ENCODE peak calls at places on chromosome 20, in four cellular contexts. W, S, G and M are unnamed samples.

GRCh38 chr20:44159711-44160110 is 27.3 kb downstream of the JPH2 start:
- DNase-seq in W (no peak), S (no peak), G (no peak), M (no peak)

GRCh38 chr20:63215101-63216040 is 560 bp downstream of the YTHDF1 start:
- DNase-seq in W (peak), S (peak), G (peak), M (peak)

GRCh38 chr20:41005361-41005729 is 23.3 kb upstream of the TOP1 start:
- DNase-seq in W (peak), S (no peak), G (peak), M (peak)

GRCh38 chr20:37276494-37277252 is 12.8 kb upstream of the MANBAL start:
- DNase-seq in W (peak), S (peak), G (peak), M (peak)

GRCh38 chr20:17972121-17972520 is 3.3 kb downstream of the MGME1 start:
- DNase-seq in W (no peak), S (no peak), G (no peak), M (no peak)

GRCh38 chr20:19566226-19566960 is 191.7 kb upstream of the RIN2 start:
- DNase-seq in W (peak), S (no peak), G (no peak), M (no peak)

GRCh38 chr20:45114465-45115385 is at the start of gene WFDC5:
- DNase-seq in W (no peak), S (no peak), G (no peak), M (no peak)

GRCh38 chr20:63224272-63225081 is 8.5 kb upstream of the YTHDF1 start:
- DNase-seq in W (peak), S (no peak), G (peak), M (no peak)

GRCh38 chr20:48716086-48716485 is 111.7 kb downstream of the PREX1 start:
- DNase-seq in W (no peak), S (peak), G (no peak), M (no peak)

GRCh38 chr20:35978041-35978513 is 9.7 kb downstream of the CNBD2 start:
- DNase-seq in W (peak), S (no peak), G (peak), M (peak)

GRCh38 chr20:36969478-36970186 is 18.1 kb upstream of the SAMHD1 start:
- DNase-seq in W (no peak), S (no peak), G (no peak), M (no peak)

GRCh38 chr20:16580127-16580526 is 6.9 kb upstream of the KIF16B start:
- DNase-seq in W (peak), S (no peak), G (peak), M (peak)

GRCh38 chr20:38113401-38114325 is 51.4 kb downstream of the TGM2 start:
- DNase-seq in W (no peak), S (peak), G (no peak), M (no peak)

GRCh38 chr20:59589051-59589450 is 15.3 kb upstream of the PHACTR3 start:
- DNase-seq in W (no peak), S (no peak), G (no peak), M (no peak)

GRCh38 chr20:49112596-49113274 is 66.6 kb downstream of the CSE1L start:
- DNase-seq in W (no peak), S (no peak), G (no peak), M (peak)

GRCh38 chr20:10510216-10510615 is 75.1 kb downstream of the SLX4IP start:
- DNase-seq in W (no peak), S (no peak), G (no peak), M (no peak)

GRCh38 chr20:31835977-31836852 is 9.2 kb downstream of the FOXS1 start:
- DNase-seq in W (peak), S (peak), G (peak), M (peak)

GRCh38 chr20:33796263-33796906 is 14.8 kb upstream of the CHMP4B start:
- DNase-seq in W (no peak), S (no peak), G (no peak), M (no peak)

GRCh38 chr20:31712564-31713311 is 9.9 kb downstream of the BCL2L1 start:
- DNase-seq in W (peak), S (no peak), G (peak), M (peak)

GRCh38 chr20:33793011-33793931 is 17.9 kb upstream of the CHMP4B start:
- DNase-seq in W (peak), S (no peak), G (peak), M (no peak)

GRCh38 chr20:10603378-10603777 is 70.4 kb downstream of the JAG1 start:
- DNase-seq in W (no peak), S (peak), G (no peak), M (no peak)

GRCh38 chr20:35312348-35312747 is 20.1 kb upstream of the FAM83C start:
- DNase-seq in W (peak), S (no peak), G (peak), M (peak)

GRCh38 chr20:43458422-43458924 is 777 bp downstream of the SRSF6 start:
- DNase-seq in W (no peak), S (no peak), G (peak), M (no peak)

GRCh38 chr20:33878583-33878982 is 67.4 kb downstream of the CHMP4B start:
- DNase-seq in W (no peak), S (peak), G (no peak), M (no peak)

GRCh38 chr20:4053071-4053470 is 37.7 kb upstream of the RNF24 start:
- DNase-seq in W (no peak), S (no peak), G (no peak), M (no peak)

GRCh38 chr20:5938456-5939029 is 11.8 kb downstream of the TRMT6 start:
- DNase-seq in W (no peak), S (no peak), G (no peak), M (no peak)

GRCh38 chr20:5931411-5931810 is 18.9 kb downstream of the TRMT6 start:
- DNase-seq in W (no peak), S (no peak), G (no peak), M (no peak)

GRCh38 chr20:5932796-5933195 is 17.5 kb downstream of the TRMT6 start:
- DNase-seq in W (no peak), S (no peak), G (no peak), M (no peak)

GRCh38 chr20:5935384-5935783 is 14.9 kb downstream of the TRMT6 start:
- DNase-seq in W (no peak), S (no peak), G (no peak), M (no peak)

GRCh38 chr20:5933802-5934436 is 16.4 kb downstream of the TRMT6 start:
- DNase-seq in W (no peak), S (peak), G (no peak), M (no peak)
- TF ChIP-seq CTCF in W (no peak), S (peak), G (no peak), M (no peak)

GRCh38 chr20:662289-663192 is 9.5 kb upstream of the SRXN1 start:
- DNase-seq in W (no peak), S (no peak), G (no peak), M (no peak)
- H3K4me3 ChIP-seq in W (no peak), S (no peak), G (no peak), M (no peak)

GRCh38 chr20:39880890-39881289 is 808.1 kb downstream of the MAFB start:
- DNase-seq in W (peak), S (peak), G (peak), M (peak)
- TF ChIP-seq CTCF in W (peak), S (peak), G (peak), M (peak)

GRCh38 chr20:57883761-57884160 is 173.9 kb upstream of the PMEPA1 start:
- DNase-seq in W (no peak), S (peak), G (no peak), M (no peak)
- H3K4me3 ChIP-seq in W (no peak), S (no peak), G (no peak), M (no peak)

GRCh38 chr20:22815206-22815551 is 219.9 kb upstream of the SSTR4 start:
- DNase-seq in W (no peak), S (no peak), G (no peak), M (no peak)

GRCh38 chr20:22814475-22815205 is 220.5 kb upstream of the SSTR4 start:
- DNase-seq in W (no peak), S (no peak), G (no peak), M (no peak)

GRCh38 chr20:22819134-22819533 is 216.0 kb upstream of the SSTR4 start:
- DNase-seq in W (no peak), S (no peak), G (no peak), M (no peak)

GRCh38 chr20:22816016-22816415 is 219.1 kb upstream of the SSTR4 start:
- DNase-seq in W (no peak), S (no peak), G (no peak), M (no peak)

DNA sequence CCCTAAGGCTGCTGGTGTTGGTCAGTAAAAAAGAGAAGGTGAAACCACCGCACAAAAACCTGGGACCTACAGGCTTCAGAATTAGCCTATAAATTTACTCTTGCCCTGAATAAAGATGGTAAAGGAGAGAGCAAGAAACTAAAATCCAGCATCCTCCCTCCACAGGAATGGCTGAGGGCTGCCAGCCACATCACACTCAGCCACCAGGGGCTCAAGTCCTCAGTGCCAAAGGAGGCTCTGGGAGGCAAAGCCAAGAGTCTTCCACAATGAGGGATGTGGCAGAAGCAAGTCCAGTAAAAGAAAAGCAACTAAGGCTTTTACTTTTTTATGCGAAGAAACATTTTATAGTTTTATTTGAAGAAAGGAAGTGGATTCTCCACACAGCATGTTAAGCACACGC is 219.5 kb upstream of the SSTR4 start:
- DNase-seq in W (no peak), S (no peak), G (no peak), M (no peak)
- TF ChIP-seq CTCF in W (no peak), S (no peak), G (peak), M (no peak)

DNA sequence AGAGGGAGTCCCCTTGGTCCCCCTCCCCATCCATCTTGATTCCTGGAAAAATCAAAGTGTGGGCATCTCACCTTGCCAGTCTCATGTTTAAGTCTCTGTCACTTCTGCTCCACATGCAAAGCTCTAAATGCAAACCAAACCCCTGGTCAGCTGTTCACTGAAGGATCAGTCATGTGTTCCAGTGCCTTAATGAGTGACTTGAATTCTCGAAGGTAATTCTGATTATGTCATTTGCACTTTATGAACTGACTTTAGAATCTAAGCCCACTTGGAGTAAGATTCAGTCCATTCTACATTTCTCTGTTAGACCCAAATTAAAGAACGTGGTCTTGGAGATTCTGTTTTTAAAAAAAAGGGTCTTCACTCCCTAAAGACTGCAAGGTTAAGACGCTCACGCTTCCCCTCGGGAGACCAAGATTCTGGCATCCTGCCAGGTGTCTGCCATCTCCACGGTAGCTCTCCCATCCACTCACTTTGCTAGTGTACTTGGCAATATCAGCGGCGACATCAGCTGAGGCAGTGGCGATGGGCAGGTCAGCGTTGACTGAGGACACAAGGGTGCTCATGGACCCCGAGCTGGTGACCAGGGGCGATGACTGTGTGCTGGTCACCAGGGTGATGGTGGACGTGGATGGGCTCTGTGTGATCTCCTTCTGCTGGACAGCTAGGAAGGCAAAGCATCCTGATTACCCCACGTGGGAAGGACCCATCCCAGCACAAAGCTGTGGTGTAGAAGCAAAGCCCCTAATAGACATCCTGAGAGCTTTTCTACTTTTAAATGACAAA is 120.5 kb downstream of the ZMYND8 start:
- DNase-seq in W (no peak), S (no peak), G (no peak), M (no peak)
- H3K4me3 ChIP-seq in W (no peak), S (no peak), G (no peak), M (no peak)

GRCh38 chr20:1824177-1824576 is 71.0 kb upstream of the SIRPA start:
- DNase-seq in W (no peak), S (no peak), G (no peak), M (no peak)

GRCh38 chr20:1820137-1821074 is 74.8 kb upstream of the SIRPA start:
- DNase-seq in W (peak), S (no peak), G (peak), M (peak)

GRCh38 chr20:1824834-1825233 is 70.4 kb upstream of the SIRPA start:
- DNase-seq in W (no peak), S (no peak), G (no peak), M (no peak)

GRCh38 chr20:1823421-1823892 is 71.8 kb upstream of the SIRPA start:
- DNase-seq in W (no peak), S (no peak), G (no peak), M (no peak)

GRCh38 chr20:1822564-1823420 is 72.4 kb upstream of the SIRPA start:
- DNase-seq in W (no peak), S (no peak), G (peak), M (no peak)
- TF ChIP-seq CTCF in W (peak), S (no peak), G (no peak), M (no peak)

GRCh38 chr20:61352381-61353260 is 100.6 kb downstream of the CDH4 start:
- DNase-seq in W (no peak), S (no peak), G (no peak), M (no peak)
- H3K4me3 ChIP-seq in W (no peak), S (no peak), G (no peak), M (no peak)

DNA sequence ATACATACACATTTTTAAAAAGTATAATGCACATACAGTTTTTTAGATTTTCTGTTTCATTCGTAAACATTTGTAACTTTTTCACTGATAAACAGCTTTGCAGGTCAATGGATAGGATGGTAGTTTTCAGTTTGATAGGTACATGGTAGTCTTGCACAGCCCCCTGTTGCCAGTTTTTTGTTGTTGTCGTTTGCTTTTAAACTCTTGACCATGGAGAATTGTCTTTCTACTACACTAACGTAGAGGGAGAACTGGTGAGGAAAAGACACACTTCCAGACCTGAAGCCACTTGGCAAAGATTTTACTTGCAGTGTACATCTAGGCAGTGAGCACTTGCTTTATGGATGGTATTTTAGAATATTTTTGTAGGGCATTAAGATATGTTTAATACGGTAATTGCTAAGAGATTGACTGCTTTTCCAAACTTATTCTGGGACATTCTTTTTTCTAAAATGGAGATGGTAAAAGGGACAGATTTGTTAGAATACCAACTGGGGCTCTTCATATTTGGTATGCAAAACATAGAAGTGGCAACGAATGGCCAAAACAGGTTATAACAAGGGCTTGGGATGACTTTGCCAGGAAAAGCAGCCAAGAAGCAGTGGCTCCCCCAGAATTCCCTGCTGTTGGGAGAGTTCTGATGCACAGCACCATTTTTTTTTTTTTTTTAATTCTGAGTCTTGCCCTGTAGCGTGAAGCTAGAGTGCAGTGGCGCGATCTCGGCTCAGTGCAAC is 1.5 kb downstream of the PYGB start:
- DNase-seq in W (no peak), S (no peak), G (peak), M (no peak)
- TF ChIP-seq CTCF in W (no peak), S (no peak), G (no peak), M (no peak)